ENCODE peak calls at places on chromosomes 5 and 9, in six cellular contexts. N is fibroblast of lung, M is astrocyte of the spinal cord, R is body of pancreas, D is DND-41, X is HCT116. V is an unnamed sample.

GRCh38 chr5:109819878-109820277 is 130.2 kb downstream of the MAN2A1 start:
- DNase-seq in R (no peak), X (no peak), N (no peak), M (no peak), D (no peak), V (no peak)

GRCh38 chr5:173395933-173396308 is 67.7 kb upstream of the STC2 start:
- DNase-seq in M (no peak), D (no peak), R (no peak), N (no peak), X (no peak), V (no peak)

GRCh38 chr5:168117469-168117868 is 174.0 kb upstream of the WWC1 start:
- DNase-seq in D (peak), R (no peak), N (no peak), M (no peak), X (no peak), V (no peak)

GRCh38 chr5:157821822-157822622 is 36.9 kb downstream of the CLINT1 start:
- DNase-seq in D (no peak), M (no peak), N (peak), R (no peak), X (no peak), V (no peak)

GRCh38 chr5:160312960-160313734 is 783 bp upstream of the CCNJL start:
- DNase-seq in N (no peak), R (no peak), X (no peak), D (no peak), M (peak), V (no peak)

GRCh38 chr5:123496892-123497291 is 15.1 kb upstream of the CSNK1G3 start:
- DNase-seq in M (peak), D (no peak), R (peak), X (no peak), N (peak), V (no peak)

GRCh38 chr5:170498811-170499210 is 5.0 kb upstream of the KCNIP1 start:
- DNase-seq in D (no peak), X (no peak), M (no peak), N (no peak), R (no peak), V (no peak)

GRCh38 chr9:37374892-37375291 is 47.6 kb upstream of the GRHPR start:
- DNase-seq in N (no peak), M (no peak), R (no peak), X (no peak), D (peak), V (peak)

GRCh38 chr5:127492854-127493738 is 24.3 kb upstream of the PRRC1 start:
- DNase-seq in R (no peak), N (peak), D (no peak), X (peak), M (peak), V (peak)

GRCh38 chr5:78908173-78908901 is 76.8 kb downstream of the ARSB start:
- DNase-seq in R (peak), M (peak), N (peak), X (no peak), D (no peak), V (no peak)

DNA sequence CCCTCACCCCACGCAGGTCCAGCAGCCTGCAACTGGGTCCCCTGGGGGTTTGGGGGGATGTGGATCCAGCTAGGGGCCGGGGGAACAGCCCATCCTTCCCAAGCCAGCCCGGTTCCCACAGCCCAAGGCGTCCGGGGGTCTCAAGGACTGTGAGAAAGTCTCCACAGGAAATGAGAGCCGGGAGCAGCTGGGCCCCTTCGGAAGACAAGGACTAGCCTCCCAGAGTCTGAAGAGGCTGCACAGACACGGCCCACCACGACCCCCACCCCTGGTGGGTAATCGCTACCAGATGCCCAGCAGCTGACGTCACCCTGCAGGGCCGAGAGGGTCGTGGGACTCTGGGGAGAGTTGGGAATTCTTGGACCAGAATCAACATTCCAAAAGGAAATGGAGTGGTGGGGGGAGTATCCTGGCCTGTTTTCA is 10.5 kb downstream of the SH2D3C start:
- DNase-seq in R (no peak), M (peak), X (no peak), N (no peak), D (no peak), V (no peak)
- H3K4me3 ChIP-seq in R (no peak), M (no peak), X (no peak), N (no peak), D (no peak), V (no peak)

GRCh38 chr9:103942652-103943051 is 151.5 kb upstream of the SMC2 start:
- DNase-seq in R (no peak), D (no peak), N (no peak), M (no peak), X (no peak), V (no peak)
- TF ChIP-seq CTCF in R (no peak), D (no peak), N (no peak), M (no peak), X (no peak), V (no peak)

GRCh38 chr5:88878976-88879375 is 4.0 kb downstream of the MEF2C start:
- DNase-seq in N (peak), X (no peak), R (no peak), D (no peak), M (peak), V (no peak)

GRCh38 chr5:88882321-88883038 is 504 bp downstream of the MEF2C start:
- DNase-seq in N (peak), R (no peak), D (no peak), M (peak), X (no peak), V (peak)

GRCh38 chr5:88879724-88880123 is 3.3 kb downstream of the MEF2C start:
- DNase-seq in N (no peak), X (no peak), D (no peak), R (no peak), M (no peak), V (peak)

GRCh38 chr5:88881566-88881965 is 1.4 kb downstream of the MEF2C start:
- DNase-seq in D (no peak), X (no peak), N (peak), M (peak), R (no peak), V (peak)

GRCh38 chr5:88880196-88880595 is 2.8 kb downstream of the MEF2C start:
- DNase-seq in D (no peak), N (no peak), X (no peak), M (no peak), R (no peak), V (no peak)
- H3K4me3 ChIP-seq in D (no peak), N (peak), X (no peak), M (no peak), R (no peak), V (peak)

GRCh38 chr5:14401639-14402038 is 180.0 kb upstream of the OTULINL start:
- DNase-seq in X (no peak), R (no peak), D (no peak), N (no peak), M (no peak), V (no peak)
- TF ChIP-seq CTCF in X (no peak), R (no peak), D (no peak), N (no peak), M (no peak), V (no peak)